ENCODE peak calls at places on chromosomes 7 and 10, in eight cellular contexts. S, R, L, E, Q, P, O and M are unnamed samples.

GRCh38 chr7:158820656-158821055 is 8.7 kb downstream of the ESYT2 start:
- DNase-seq in Q (no peak), S (no peak), L (no peak), E (no peak), P (no peak), O (no peak), R (no peak), M (no peak)

GRCh38 chr10:68330852-68331454 is 911 bp upstream of the HNRNPH3 start:
- DNase-seq in Q (no peak), R (no peak), P (no peak), S (no peak), L (no peak), E (no peak), O (peak), M (peak)

GRCh38 chr10:89001428-89002072 is 11.0 kb downstream of the FAS start:
- DNase-seq in R (no peak), Q (no peak), S (no peak), L (no peak), P (no peak), E (no peak), O (no peak), M (no peak)

GRCh38 chr7:100266576-100267354 is 40.7 kb upstream of the SPDYE3 start:
- DNase-seq in S (no peak), R (no peak), L (no peak), P (no peak), Q (no peak), E (no peak), O (no peak), M (no peak)

GRCh38 chr7:25849361-25850184 is 302.4 kb upstream of the NFE2L3 start:
- DNase-seq in O (no peak), S (no peak), E (peak), L (no peak), P (peak), Q (no peak), R (no peak), M (no peak)

GRCh38 chr7:44259547-44260457 is 59.0 kb downstream of the YKT6 start:
- DNase-seq in P (peak), R (no peak), L (no peak), E (peak), S (peak), O (no peak), Q (no peak), M (no peak)

GRCh38 chr7:99105756-99106155 is 38.2 kb downstream of the SMURF1 start:
- DNase-seq in E (no peak), R (no peak), S (no peak), P (no peak), Q (no peak), O (no peak), L (no peak), M (no peak)

GRCh38 chr7:47195641-47196040 is 386.3 kb downstream of the TNS3 start:
- DNase-seq in O (no peak), E (no peak), S (no peak), P (no peak), Q (no peak), R (no peak), L (no peak), M (no peak)

GRCh38 chr7:3003936-3004335 is 39.7 kb downstream of the CARD11 start:
- DNase-seq in P (no peak), L (no peak), O (no peak), S (no peak), E (no peak), Q (no peak), R (no peak), M (no peak)

GRCh38 chr7:139673230-139673629 is 104.6 kb downstream of the HIPK2 start:
- DNase-seq in L (no peak), P (no peak), R (no peak), Q (no peak), O (peak), S (no peak), E (no peak), M (no peak)

GRCh38 chr7:81833401-81833800 is 63.6 kb upstream of the HGF start:
- DNase-seq in O (no peak), E (no peak), S (no peak), Q (no peak), R (no peak), L (no peak), P (no peak), M (no peak)

GRCh38 chr7:123570390-123571182 is 13.0 kb upstream of the NDUFA5 start:
- DNase-seq in L (peak), S (no peak), Q (no peak), O (no peak), P (no peak), R (no peak), E (no peak), M (no peak)

GRCh38 chr10:49624629-49625028 is 10.8 kb downstream of the CHAT start:
- DNase-seq in E (no peak), O (no peak), R (no peak), L (no peak), Q (no peak), S (no peak), P (no peak), M (no peak)

GRCh38 chr7:81776159-81776558 is 6.3 kb upstream of the HGF start:
- DNase-seq in Q (no peak), P (no peak), L (no peak), R (no peak), E (no peak), S (no peak), O (no peak), M (no peak)

GRCh38 chr10:61097026-61097425 is 153.0 kb upstream of the RHOBTB1 start:
- DNase-seq in O (no peak), R (no peak), L (no peak), P (no peak), E (peak), Q (no peak), S (no peak), M (no peak)

GRCh38 chr7:98281757-98282652 is 519 bp downstream of the BRI3 start:
- DNase-seq in Q (no peak), O (peak), R (peak), E (no peak), S (no peak), P (no peak), L (no peak), M (peak)

GRCh38 chr7:45198986-45199385 is 41.4 kb downstream of the RAMP3 start:
- DNase-seq in S (no peak), E (no peak), L (no peak), R (no peak), P (no peak), Q (no peak), O (no peak), M (no peak)

GRCh38 chr10:4130685-4131084 is 345.7 kb upstream of the KLF6 start:
- DNase-seq in O (no peak), Q (no peak), L (no peak), E (no peak), S (no peak), P (no peak), R (no peak), M (no peak)

GRCh38 chr10:3757638-3758490 is 27.1 kb downstream of the KLF6 start:
- DNase-seq in O (no peak), R (no peak), Q (no peak), S (no peak), P (no peak), E (no peak), L (no peak), M (no peak)

GRCh38 chr7:111763221-111763791 is 201.0 kb upstream of the IMMP2L start:
- DNase-seq in R (peak), Q (no peak), L (peak), O (no peak), S (peak), E (peak), P (peak), M (no peak)